ENCODE peak calls at places on chromosome 22, in ten cellular contexts. One of them, this sample, is unnamed.

GRCh38 chr22:19875531-19876313 is 21.0 kb upstream of the GNB1L start:
- DNase-seq in GM23248: no peak
- DNase-seq in neural progenitor cell: peak
- DNase-seq in MM.1S: no peak
- DNase-seq in fibroblast of lung: no peak
- DNase-seq in H1: peak
- DNase-seq in HepG2: no peak
- DNase-seq in HCT116: no peak
- DNase-seq in mammary epithelial cell: no peak
- DNase-seq in K562: peak
- DNase-seq in this sample: no peak

GRCh38 chr22:47000888-47001287 is 238.4 kb downstream of the TBC1D22A start:
- DNase-seq in GM23248: peak
- DNase-seq in neural progenitor cell: no peak
- DNase-seq in MM.1S: peak
- DNase-seq in fibroblast of lung: peak
- DNase-seq in H1: no peak
- DNase-seq in HepG2: no peak
- DNase-seq in HCT116: no peak
- DNase-seq in mammary epithelial cell: peak
- DNase-seq in K562: no peak
- DNase-seq in this sample: no peak

GRCh38 chr22:17112491-17113042 is 8.6 kb downstream of the TMEM121B start:
- DNase-seq in GM23248: no peak
- DNase-seq in neural progenitor cell: no peak
- DNase-seq in MM.1S: no peak
- DNase-seq in fibroblast of lung: no peak
- DNase-seq in H1: no peak
- DNase-seq in HepG2: no peak
- DNase-seq in HCT116: no peak
- DNase-seq in mammary epithelial cell: no peak
- DNase-seq in K562: no peak
- DNase-seq in this sample: no peak

GRCh38 chr22:45818130-45819085 is 146.8 kb downstream of the ATXN10 start:
- DNase-seq in GM23248: no peak
- DNase-seq in neural progenitor cell: peak
- DNase-seq in MM.1S: no peak
- DNase-seq in fibroblast of lung: peak
- DNase-seq in H1: no peak
- DNase-seq in HepG2: peak
- DNase-seq in HCT116: no peak
- DNase-seq in mammary epithelial cell: no peak
- DNase-seq in K562: no peak
- DNase-seq in this sample: no peak

GRCh38 chr22:20721409-20722218 is 52.3 kb upstream of the SERPIND1 start:
- DNase-seq in GM23248: no peak
- DNase-seq in neural progenitor cell: no peak
- DNase-seq in MM.1S: no peak
- DNase-seq in fibroblast of lung: no peak
- DNase-seq in H1: no peak
- DNase-seq in HepG2: no peak
- DNase-seq in HCT116: no peak
- DNase-seq in mammary epithelial cell: no peak
- DNase-seq in K562: no peak
- DNase-seq in this sample: no peak

GRCh38 chr22:46046299-46046685 is 69.3 kb upstream of the WNT7B start:
- DNase-seq in GM23248: no peak
- DNase-seq in neural progenitor cell: no peak
- DNase-seq in MM.1S: no peak
- DNase-seq in fibroblast of lung: no peak
- DNase-seq in H1: no peak
- DNase-seq in HepG2: no peak
- DNase-seq in HCT116: no peak
- DNase-seq in mammary epithelial cell: no peak
- DNase-seq in K562: no peak
- DNase-seq in this sample: no peak

GRCh38 chr22:47200273-47201051 is 438.0 kb downstream of the TBC1D22A start:
- DNase-seq in GM23248: peak
- DNase-seq in neural progenitor cell: no peak
- DNase-seq in MM.1S: no peak
- DNase-seq in fibroblast of lung: no peak
- DNase-seq in H1: peak
- DNase-seq in HepG2: no peak
- DNase-seq in HCT116: no peak
- DNase-seq in mammary epithelial cell: no peak
- DNase-seq in K562: no peak
- DNase-seq in this sample: no peak

GRCh38 chr22:31345331-31346254 is 553 bp downstream of the PATZ1 start:
- DNase-seq in GM23248: peak
- DNase-seq in neural progenitor cell: peak
- DNase-seq in MM.1S: peak
- DNase-seq in fibroblast of lung: peak
- DNase-seq in H1: peak
- DNase-seq in HepG2: peak
- DNase-seq in HCT116: peak
- DNase-seq in mammary epithelial cell: peak
- DNase-seq in K562: peak
- DNase-seq in this sample: peak

GRCh38 chr22:19843857-19844422 is 10.7 kb downstream of the GNB1L start:
- DNase-seq in GM23248: no peak
- DNase-seq in neural progenitor cell: no peak
- DNase-seq in MM.1S: no peak
- DNase-seq in fibroblast of lung: no peak
- DNase-seq in H1: peak
- DNase-seq in HepG2: no peak
- DNase-seq in HCT116: no peak
- DNase-seq in mammary epithelial cell: no peak
- DNase-seq in K562: no peak
- DNase-seq in this sample: no peak

GRCh38 chr22:47604563-47604962 is 842.1 kb downstream of the TBC1D22A start:
- DNase-seq in GM23248: no peak
- DNase-seq in neural progenitor cell: no peak
- DNase-seq in MM.1S: no peak
- DNase-seq in fibroblast of lung: no peak
- DNase-seq in H1: no peak
- DNase-seq in HepG2: no peak
- DNase-seq in HCT116: no peak
- DNase-seq in mammary epithelial cell: no peak
- DNase-seq in K562: no peak
- DNase-seq in this sample: no peak

DNA sequence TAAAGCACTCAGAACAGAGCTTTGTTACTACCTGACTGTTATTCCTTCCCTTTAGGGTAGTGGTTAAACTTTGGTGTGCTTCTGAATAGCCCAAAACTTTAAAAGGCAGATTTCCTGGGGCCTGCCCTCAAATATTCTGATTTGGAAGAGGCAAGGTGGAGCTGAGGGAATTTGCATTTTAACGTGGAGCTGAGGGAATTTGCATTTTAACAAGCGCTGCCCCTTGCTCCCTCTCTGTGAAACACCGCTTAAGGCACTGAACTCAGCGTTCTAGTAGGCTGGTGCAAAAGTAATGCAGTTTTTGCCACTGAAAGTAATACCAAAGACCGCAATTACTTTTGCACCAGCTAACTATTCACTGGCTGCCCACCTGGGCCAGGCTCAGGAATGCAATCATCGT is 35.0 kb downstream of the TPST2 start:
- DNase-seq in GM23248: no peak
- DNase-seq in neural progenitor cell: no peak
- DNase-seq in MM.1S: peak
- DNase-seq in fibroblast of lung: no peak
- DNase-seq in H1: no peak
- DNase-seq in HepG2: no peak
- DNase-seq in HCT116: no peak
- DNase-seq in mammary epithelial cell: no peak
- DNase-seq in K562: no peak
- DNase-seq in this sample: no peak
- H3K4me2 ChIP-seq in GM23248: no peak
- H3K4me2 ChIP-seq in neural progenitor cell: no peak
- H3K4me2 ChIP-seq in MM.1S: peak
- H3K4me2 ChIP-seq in fibroblast of lung: no peak
- H3K4me2 ChIP-seq in H1: peak
- H3K4me2 ChIP-seq in HepG2: no peak
- H3K4me2 ChIP-seq in HCT116: no peak
- H3K4me2 ChIP-seq in mammary epithelial cell: no peak
- H3K4me2 ChIP-seq in K562: no peak
- H3K4me2 ChIP-seq in this sample: no peak

GRCh38 chr22:49670610-49671330 is 156.9 kb downstream of the BRD1 start:
- DNase-seq in GM23248: no peak
- DNase-seq in neural progenitor cell: peak
- DNase-seq in MM.1S: no peak
- DNase-seq in fibroblast of lung: no peak
- DNase-seq in H1: peak
- DNase-seq in HepG2: no peak
- DNase-seq in HCT116: no peak
- DNase-seq in mammary epithelial cell: no peak
- DNase-seq in K562: no peak
- DNase-seq in this sample: no peak

GRCh38 chr22:49672013-49672516 is 155.6 kb downstream of the BRD1 start:
- DNase-seq in GM23248: no peak
- DNase-seq in neural progenitor cell: no peak
- DNase-seq in MM.1S: no peak
- DNase-seq in fibroblast of lung: no peak
- DNase-seq in H1: no peak
- DNase-seq in HepG2: no peak
- DNase-seq in HCT116: no peak
- DNase-seq in mammary epithelial cell: no peak
- DNase-seq in K562: no peak
- DNase-seq in this sample: no peak

GRCh38 chr22:49674479-49674830 is 153.2 kb downstream of the BRD1 start:
- DNase-seq in GM23248: no peak
- DNase-seq in neural progenitor cell: no peak
- DNase-seq in MM.1S: no peak
- DNase-seq in fibroblast of lung: no peak
- DNase-seq in H1: no peak
- DNase-seq in HepG2: no peak
- DNase-seq in HCT116: no peak
- DNase-seq in mammary epithelial cell: no peak
- DNase-seq in K562: no peak
- DNase-seq in this sample: no peak

GRCh38 chr22:49673048-49673447 is 154.6 kb downstream of the BRD1 start:
- DNase-seq in GM23248: no peak
- DNase-seq in neural progenitor cell: no peak
- DNase-seq in MM.1S: no peak
- DNase-seq in fibroblast of lung: no peak
- DNase-seq in H1: peak
- DNase-seq in HepG2: no peak
- DNase-seq in HCT116: no peak
- DNase-seq in mammary epithelial cell: no peak
- DNase-seq in K562: no peak
- DNase-seq in this sample: no peak

GRCh38 chr22:49671331-49672012 is 156.2 kb downstream of the BRD1 start:
- DNase-seq in GM23248: no peak
- DNase-seq in neural progenitor cell: peak
- DNase-seq in MM.1S: no peak
- DNase-seq in fibroblast of lung: no peak
- DNase-seq in H1: peak
- DNase-seq in HepG2: no peak
- DNase-seq in HCT116: no peak
- DNase-seq in mammary epithelial cell: no peak
- DNase-seq in K562: no peak
- DNase-seq in this sample: no peak
- TF ChIP-seq EZH2 in GM23248: peak
- TF ChIP-seq EZH2 in neural progenitor cell: peak
- TF ChIP-seq EZH2 in MM.1S: no peak
- TF ChIP-seq EZH2 in fibroblast of lung: no peak
- TF ChIP-seq EZH2 in H1: peak
- TF ChIP-seq EZH2 in HepG2: no peak
- TF ChIP-seq EZH2 in HCT116: no peak
- TF ChIP-seq EZH2 in mammary epithelial cell: no peak
- TF ChIP-seq EZH2 in K562: no peak
- TF ChIP-seq EZH2 in this sample: no peak

DNA sequence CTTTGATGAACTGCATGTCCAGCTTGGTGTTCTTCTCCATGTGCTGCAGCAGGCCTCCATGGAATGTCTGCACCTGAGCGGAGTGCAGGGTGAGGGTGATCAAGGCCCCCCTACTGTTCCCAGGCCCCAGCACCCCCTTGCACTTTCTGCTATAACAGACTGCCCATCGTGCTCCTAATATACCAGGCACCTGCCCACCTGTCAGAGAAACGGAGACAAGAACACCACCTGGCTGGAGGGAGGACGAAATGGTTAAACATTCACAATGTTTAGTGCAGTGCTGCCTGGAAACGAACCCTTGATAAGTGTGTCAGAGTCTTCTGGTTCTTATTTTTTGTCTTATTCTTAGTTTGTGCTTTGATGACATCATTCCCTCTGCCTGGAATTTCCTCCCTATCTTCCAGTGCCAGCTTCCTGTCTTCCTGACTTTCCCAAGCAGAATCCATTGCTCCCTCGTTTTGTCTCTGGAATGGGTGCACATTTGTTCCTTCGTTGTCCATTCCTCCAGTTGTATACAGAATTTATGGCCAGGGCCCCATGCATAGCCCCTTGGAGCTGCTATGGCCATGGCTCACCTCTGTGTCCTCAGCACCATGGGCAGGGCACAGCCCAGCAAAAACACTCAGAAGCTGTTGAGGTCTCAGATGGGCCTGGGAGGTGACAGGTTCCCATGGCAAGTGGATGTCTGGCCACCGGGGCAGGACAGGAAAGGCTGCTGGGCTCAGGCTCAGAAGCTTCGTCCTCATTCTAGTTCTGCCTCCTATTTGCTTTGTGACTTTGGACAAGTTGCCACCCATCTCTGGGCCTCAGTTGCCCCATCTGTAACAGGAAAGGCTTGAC is 11.9 kb downstream of the BAIAP2L2 start:
- DNase-seq in GM23248: peak
- DNase-seq in neural progenitor cell: no peak
- DNase-seq in MM.1S: no peak
- DNase-seq in fibroblast of lung: peak
- DNase-seq in H1: no peak
- DNase-seq in HepG2: no peak
- DNase-seq in HCT116: no peak
- DNase-seq in mammary epithelial cell: no peak
- DNase-seq in K562: no peak
- DNase-seq in this sample: no peak
- H3K4me3 ChIP-seq in GM23248: no peak
- H3K4me3 ChIP-seq in neural progenitor cell: no peak
- H3K4me3 ChIP-seq in MM.1S: no peak
- H3K4me3 ChIP-seq in fibroblast of lung: no peak
- H3K4me3 ChIP-seq in H1: no peak
- H3K4me3 ChIP-seq in HepG2: no peak
- H3K4me3 ChIP-seq in HCT116: no peak
- H3K4me3 ChIP-seq in mammary epithelial cell: no peak
- H3K4me3 ChIP-seq in K562: no peak
- H3K4me3 ChIP-seq in this sample: no peak

GRCh38 chr22:41403532-41404318 is 22.0 kb downstream of the TEF start:
- DNase-seq in GM23248: peak
- DNase-seq in neural progenitor cell: peak
- DNase-seq in MM.1S: peak
- DNase-seq in fibroblast of lung: peak
- DNase-seq in H1: peak
- DNase-seq in HepG2: peak
- DNase-seq in HCT116: peak
- DNase-seq in mammary epithelial cell: peak
- DNase-seq in K562: peak
- DNase-seq in this sample: peak
- H3K4me2 ChIP-seq in GM23248: no peak
- H3K4me2 ChIP-seq in neural progenitor cell: no peak
- H3K4me2 ChIP-seq in MM.1S: peak
- H3K4me2 ChIP-seq in fibroblast of lung: peak
- H3K4me2 ChIP-seq in H1: no peak
- H3K4me2 ChIP-seq in HepG2: peak
- H3K4me2 ChIP-seq in HCT116: peak
- H3K4me2 ChIP-seq in mammary epithelial cell: peak
- H3K4me2 ChIP-seq in K562: peak
- H3K4me2 ChIP-seq in this sample: peak

GRCh38 chr22:41913842-41914534 is 886 bp downstream of the SHISA8 start:
- DNase-seq in GM23248: peak
- DNase-seq in neural progenitor cell: peak
- DNase-seq in MM.1S: no peak
- DNase-seq in fibroblast of lung: no peak
- DNase-seq in H1: no peak
- DNase-seq in HepG2: no peak
- DNase-seq in HCT116: no peak
- DNase-seq in mammary epithelial cell: no peak
- DNase-seq in K562: peak
- DNase-seq in this sample: no peak
- TF ChIP-seq EZH2 in GM23248: peak
- TF ChIP-seq EZH2 in neural progenitor cell: peak
- TF ChIP-seq EZH2 in MM.1S: no peak
- TF ChIP-seq EZH2 in fibroblast of lung: peak
- TF ChIP-seq EZH2 in H1: peak
- TF ChIP-seq EZH2 in HepG2: no peak
- TF ChIP-seq EZH2 in HCT116: no peak
- TF ChIP-seq EZH2 in mammary epithelial cell: no peak
- TF ChIP-seq EZH2 in K562: no peak
- TF ChIP-seq EZH2 in this sample: no peak

This sample was measured in DND-41.